ENCODE peak calls at places on chromosomes 4 and X, in five cellular contexts. P is H9, D is neuronal stem cell, Q is H1, V is trophoblast cell. E is an unnamed sample.

GRCh38 chr4:90852232-90852631 is 725.0 kb downstream of the CCSER1 start:
- DNase-seq in P (no peak), D (no peak), Q (no peak), V (no peak), E (peak; percentile 34)

GRCh38 chrX:51496501-51497291 is at the start of gene NUDT11:
- DNase-seq in P (peak; percentile 77), D (peak; percentile 65), Q (no peak), V (peak; percentile 30), E (peak; percentile 79)

GRCh38 chr4:81919238-81919637 is 447.5 kb upstream of the RASGEF1B start:
- DNase-seq in P (peak; percentile 38), D (no peak), Q (no peak), V (peak; percentile 9), E (no peak)

GRCh38 chr4:186228514-186228894 is 1.2 kb downstream of the KLKB1 start:
- DNase-seq in P (no peak), D (no peak), Q (no peak), V (no peak), E (no peak)

GRCh38 chr4:26458104-26458503 is 32.2 kb downstream of the CCKAR start:
- DNase-seq in P (no peak), D (no peak), Q (no peak), V (no peak), E (peak; percentile 75)

GRCh38 chrX:30570505-30570904 is 7.1 kb downstream of the TASL start:
- DNase-seq in P (no peak), D (no peak), Q (no peak), V (no peak), E (peak; percentile 15)

GRCh38 chrX:70479970-70480659 is 35.5 kb downstream of the DLG3 start:
- DNase-seq in P (peak; percentile 36), D (no peak), Q (no peak), V (no peak), E (no peak)

GRCh38 chr4:56979674-56980073 is 978 bp downstream of the POLR2B start:
- DNase-seq in P (peak; percentile 32), D (no peak), Q (no peak), V (no peak), E (peak; percentile 76)

GRCh38 chrX:53284684-53285447 is 3.5 kb upstream of the IQSEC2 start:
- DNase-seq in P (peak; percentile 68), D (peak; percentile 42), Q (peak; percentile 21), V (peak; percentile 8), E (peak; percentile 46)

GRCh38 chr4:84792366-84793301 is 173.9 kb downstream of the WDFY3 start:
- DNase-seq in P (no peak), D (no peak), Q (no peak), V (peak; percentile 4), E (peak; percentile 22)

GRCh38 chr4:88823058-88823919 is 125.7 kb upstream of the NAP1L5 start:
- DNase-seq in P (peak; percentile 89), D (peak; percentile 71), Q (peak; percentile 59), V (peak; percentile 83), E (peak; percentile 98)

GRCh38 chr4:11685481-11685880 is 256.8 kb upstream of the HS3ST1 start:
- DNase-seq in P (no peak), D (no peak), Q (no peak), V (no peak), E (no peak)

GRCh38 chr4:104129243-104129642 is 365.5 kb downstream of the CXXC4 start:
- DNase-seq in P (no peak), D (no peak), Q (no peak), V (no peak), E (no peak)
- H2BK12ac ChIP-seq in P (no peak overlapping the region), D (no peak overlapping the region), Q (no peak overlapping the region), V (no peak overlapping the region), E (no peak overlapping the region)

DNA sequence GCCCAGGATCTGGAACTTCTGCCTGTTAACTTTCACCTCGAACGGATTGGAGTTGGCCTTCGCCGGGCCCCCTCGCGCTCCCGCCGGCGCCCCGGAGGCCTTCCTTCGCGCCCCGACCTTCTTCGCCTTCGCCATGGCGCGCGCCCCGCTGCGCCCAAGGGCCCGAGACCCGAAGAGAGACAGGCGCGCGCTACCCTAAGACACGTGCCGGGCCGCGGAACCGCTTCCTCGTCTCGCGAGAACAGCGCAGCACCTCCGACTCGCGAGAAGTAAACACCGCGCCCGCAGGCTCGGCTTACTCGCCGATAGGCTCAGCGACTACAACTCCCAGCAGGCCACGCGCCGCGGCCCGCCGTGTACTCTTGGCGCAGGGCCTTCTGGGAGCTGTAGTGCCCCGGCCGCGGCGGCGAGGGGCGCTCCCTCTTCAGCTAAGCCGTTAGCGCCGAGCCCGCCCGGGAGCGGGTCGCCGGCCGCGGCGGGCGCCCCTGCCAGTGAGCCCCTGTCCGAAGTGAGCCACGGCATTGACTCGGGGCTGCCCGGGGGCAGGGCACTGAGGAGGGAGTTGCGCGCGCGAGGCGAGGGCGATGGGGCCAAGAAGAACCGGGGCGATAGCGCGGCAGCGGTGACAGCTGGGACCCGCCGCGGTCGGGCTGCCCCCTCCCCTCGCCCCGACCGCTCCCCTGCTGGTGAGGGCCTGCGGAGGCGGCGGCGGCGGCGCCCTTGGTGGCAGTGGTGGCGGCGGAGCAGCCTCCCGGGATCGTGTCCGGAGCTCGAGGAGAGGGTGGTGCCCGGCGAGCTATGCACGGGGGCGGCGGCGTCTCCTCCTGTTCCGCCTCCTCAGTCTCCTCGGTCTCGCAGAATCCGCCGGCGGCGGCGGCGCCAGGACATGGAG is at the start of the genes GRK4 and NOP14:
- DNase-seq in P (peak; percentile 98), D (peak; percentile 98), Q (peak; percentile 96), V (peak; percentile 99), E (peak; percentile 98)
- H3K23ac ChIP-seq in P (no peak within 1 kb of the TSS), D (peak within 1 kb of the TSS; percentile 93), Q (no peak within 1 kb of the TSS), V (no peak within 1 kb of the TSS), E (peak within 1 kb of the TSS; percentile 79)

DNA sequence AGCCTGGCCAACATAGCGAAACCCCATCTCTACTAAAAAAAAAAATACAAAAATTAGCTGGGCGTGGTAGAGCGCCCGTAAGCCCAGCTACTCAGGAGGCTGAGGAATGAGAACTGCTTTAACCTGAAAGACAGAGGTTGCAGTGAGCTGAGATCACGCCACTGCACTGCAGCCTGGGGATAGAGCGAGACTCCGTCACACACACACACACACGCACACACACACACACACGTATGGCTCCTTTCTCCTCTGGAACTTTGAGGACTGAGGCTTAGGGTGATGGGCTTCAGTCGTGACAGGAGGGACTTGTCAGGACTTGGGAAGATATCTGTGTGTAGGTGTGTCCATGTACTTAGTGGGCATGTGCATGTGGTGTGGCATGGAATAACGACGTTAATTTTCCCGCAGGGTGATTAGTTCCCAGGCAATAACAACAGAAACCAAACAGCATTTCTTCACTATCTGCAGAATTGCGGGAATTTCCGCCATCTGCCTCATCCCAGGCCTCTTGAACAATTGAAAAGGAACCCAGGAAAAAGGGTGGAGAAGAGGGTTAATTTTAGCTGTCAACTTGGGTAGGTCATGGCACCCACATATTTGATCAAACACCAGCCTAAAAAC is 47.7 kb downstream of the RWDD4 start:
- DNase-seq in P (no peak), D (no peak), Q (no peak), V (peak; percentile 77), E (no peak)
- H2BK5ac ChIP-seq in P (no peak overlapping the region), D (no peak overlapping the region), Q (no peak overlapping the region), V (no peak overlapping the region), E (no peak overlapping the region)

GRCh38 chr4:94546949-94547348 is 95.2 kb downstream of the PDLIM5 start:
- DNase-seq in P (no peak), D (no peak), Q (no peak), V (no peak), E (no peak)
- H2BK12ac ChIP-seq in P (no peak overlapping the region), D (no peak overlapping the region), Q (no peak overlapping the region), V (no peak overlapping the region), E (no peak overlapping the region)

DNA sequence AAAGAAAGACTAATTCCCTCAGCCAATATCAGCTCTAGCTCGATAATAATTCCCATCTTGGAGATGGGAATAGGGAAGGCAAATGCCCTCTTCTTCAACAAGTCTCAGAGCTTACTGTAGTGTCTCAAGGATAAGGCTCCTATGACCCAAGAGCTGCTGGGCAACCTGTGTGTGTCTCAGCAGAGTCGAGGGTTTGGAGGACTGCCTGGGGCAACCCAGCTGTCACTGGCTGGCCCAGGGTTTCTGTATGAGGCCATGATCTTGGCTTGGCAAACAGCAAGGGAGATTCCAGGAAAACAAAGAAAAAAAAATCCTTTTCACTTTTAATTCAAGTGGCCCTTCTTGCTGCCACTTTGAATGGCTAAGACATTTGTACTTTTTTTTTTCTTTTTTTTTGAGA is 34.3 kb downstream of the TMSB4X start:
- DNase-seq in P (no peak), D (no peak), Q (no peak), V (no peak), E (no peak)
- H3K23ac ChIP-seq in P (no peak overlapping the region), D (no peak overlapping the region), Q (no peak overlapping the region), V (no peak overlapping the region), E (no peak overlapping the region)

DNA sequence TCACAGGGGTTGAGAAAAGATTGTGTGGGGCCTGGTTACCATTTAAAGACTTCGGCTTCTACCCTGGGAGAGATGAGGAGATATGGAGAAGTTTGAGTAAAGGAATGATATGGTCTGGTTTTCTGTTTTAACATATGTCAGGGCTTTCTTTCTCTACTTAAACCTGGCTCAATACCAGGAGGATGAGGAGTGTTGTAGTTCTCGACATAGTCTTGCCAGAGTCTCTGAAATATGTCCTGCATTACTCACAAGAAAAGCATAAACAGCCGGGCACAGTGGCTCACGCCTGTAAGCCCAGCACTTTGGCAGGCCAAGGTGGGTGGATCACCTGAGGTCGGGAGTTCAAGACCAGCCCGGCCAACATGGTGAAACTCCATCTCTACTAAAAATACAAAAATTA is 16.4 kb upstream of the ACE2 start:
- DNase-seq in P (no peak), D (no peak), Q (no peak), V (peak; percentile 7), E (no peak)
- H2BK5ac ChIP-seq in P (no peak overlapping the region), D (no peak overlapping the region), Q (no peak overlapping the region), V (no peak overlapping the region), E (no peak overlapping the region)

GRCh38 chr4:7985891-7986441 is 46.3 kb upstream of the AFAP1 start:
- DNase-seq in P (no peak), D (no peak), Q (no peak), V (no peak), E (no peak)
- H2BK12ac ChIP-seq in P (no peak overlapping the region), D (no peak overlapping the region), Q (peak overlapping the region; percentile 41), V (no peak overlapping the region), E (peak overlapping the region; percentile 32)

DNA sequence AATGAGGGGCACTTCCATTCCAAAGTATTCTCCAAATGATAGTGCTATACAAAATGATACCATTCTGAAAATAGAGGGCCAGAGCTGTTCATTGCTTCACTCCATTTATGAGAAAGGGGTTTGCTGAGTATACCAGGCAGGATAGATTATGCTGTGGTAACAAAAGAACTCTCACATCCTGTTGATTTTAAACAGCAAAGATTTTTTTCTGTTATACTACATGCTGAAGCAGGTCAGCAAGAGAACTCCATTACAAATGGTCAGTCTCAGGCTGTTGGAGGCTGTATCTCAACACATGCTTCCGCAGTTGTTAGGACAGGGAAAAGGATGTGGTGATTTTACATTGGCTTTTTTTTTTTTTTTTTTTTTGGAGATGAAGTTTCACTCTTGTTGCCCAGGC is 13.7 kb upstream of the KLHL5 start:
- DNase-seq in P (no peak), D (no peak), Q (no peak), V (no peak), E (peak; percentile 23)
- H3K23ac ChIP-seq in P (no peak overlapping the region), D (no peak overlapping the region), Q (no peak overlapping the region), V (no peak overlapping the region), E (no peak overlapping the region)

E was measured in mesenchymal stem cell.